ENCODE peak calls at places on chromosomes 2 and 18, in ten cellular contexts. Z, E, P, G, X, W, F, D, R and H are unnamed samples.

GRCh38 chr2:285990-286389 is 1.9 kb downstream of the ALKAL2 start:
- DNase-seq in Z (no peak), E (no peak), P (no peak), G (no peak), X (no peak), W (no peak), F (no peak), D (no peak), R (no peak), H (no peak)

GRCh38 chr2:205680067-205680466 is 2.2 kb upstream of the NRP2 start:
- DNase-seq in Z (peak), E (peak), P (peak), G (peak), X (no peak), W (no peak), F (peak), D (peak), R (peak), H (no peak)

GRCh38 chr18:44601447-44601846 is 79.2 kb upstream of the SETBP1 start:
- DNase-seq in Z (no peak), E (peak), P (no peak), G (peak), X (no peak), W (no peak), F (no peak), D (peak), R (no peak), H (no peak)

GRCh38 chr18:23994361-23994902 is 20.1 kb upstream of the TTC39C start:
- DNase-seq in Z (peak), E (peak), P (no peak), G (peak), X (no peak), W (no peak), F (no peak), D (peak), R (no peak), H (peak)

GRCh38 chr2:230738924-230739323 is 26.3 kb downstream of the CAB39 start:
- DNase-seq in Z (no peak), E (no peak), P (no peak), G (no peak), X (no peak), W (no peak), F (no peak), D (no peak), R (no peak), H (no peak)

GRCh38 chr18:63152096-63152495 is 167.5 kb downstream of the BCL2 start:
- DNase-seq in Z (no peak), E (no peak), P (no peak), G (no peak), X (peak), W (no peak), F (no peak), D (no peak), R (peak), H (no peak)

GRCh38 chr2:206616141-206616540 is 26.1 kb upstream of the FAM237A start:
- DNase-seq in Z (no peak), E (peak), P (no peak), G (no peak), X (no peak), W (no peak), F (no peak), D (peak), R (no peak), H (no peak)

GRCh38 chr2:3495956-3496355 is 23.4 kb downstream of the ADI1 start:
- DNase-seq in Z (no peak), E (no peak), P (no peak), G (no peak), X (no peak), W (no peak), F (no peak), D (no peak), R (no peak), H (no peak)

GRCh38 chr18:63320690-63321265 is 1.2 kb upstream of the BCL2 start:
- DNase-seq in Z (peak), E (peak), P (peak), G (peak), X (peak), W (peak), F (no peak), D (no peak), R (no peak), H (peak)

GRCh38 chr2:236919209-236919608 is 166.5 kb upstream of the COPS8 start:
- DNase-seq in Z (no peak), E (peak), P (no peak), G (peak), X (no peak), W (no peak), F (no peak), D (peak), R (no peak), H (no peak)

GRCh38 chr18:23266717-23267446 is 131.6 kb downstream of the CABLES1 start:
- DNase-seq in Z (no peak), E (no peak), P (no peak), G (no peak), X (no peak), W (no peak), F (no peak), D (no peak), R (no peak), H (no peak)

GRCh38 chr2:173772205-173772604 is 193.0 kb downstream of the SP3 start:
- DNase-seq in Z (no peak), E (no peak), P (no peak), G (no peak), X (no peak), W (no peak), F (no peak), D (no peak), R (no peak), H (no peak)

GRCh38 chr2:10084956-10085851 is 5.0 kb upstream of the CYS1 start:
- DNase-seq in Z (no peak), E (no peak), P (no peak), G (peak), X (no peak), W (no peak), F (no peak), D (no peak), R (no peak), H (no peak)

GRCh38 chr18:74803769-74804168 is 206.1 kb downstream of the ZNF407 start:
- DNase-seq in Z (no peak), E (no peak), P (no peak), G (no peak), X (no peak), W (no peak), F (no peak), D (no peak), R (no peak), H (no peak)